ENCODE peak calls at places on chromosome 7, in six cellular contexts. Q, R, A, J, B and K are unnamed samples. For H3K4me1, the result is how much of the 10 kb centered on the place peaks cover.

GRCh38 chr7:87152897-87153641 is 816 bp downstream of the DMTF1 start:
- DNase-seq in B (peak), A (no peak), Q (peak), R (peak), J (no peak), K (peak)

GRCh38 chr7:47497367-47498096 is 84.4 kb downstream of the TNS3 start:
- DNase-seq in R (peak), Q (no peak), J (no peak), B (no peak), A (no peak), K (no peak)

GRCh38 chr7:123468303-123468702 is 66.1 kb downstream of the IQUB start:
- DNase-seq in J (no peak), A (no peak), B (no peak), R (no peak), Q (no peak), K (no peak)

GRCh38 chr7:9280088-9280487 is 846.7 kb downstream of the NXPH1 start:
- DNase-seq in A (no peak), R (no peak), J (no peak), Q (no peak), B (no peak), K (no peak)

GRCh38 chr7:15341811-15342210 is 220.0 kb downstream of the AGMO start:
- DNase-seq in Q (no peak), J (no peak), B (no peak), A (no peak), R (no peak), K (no peak)

GRCh38 chr7:27176962-27177794 is 3.1 kb upstream of the HOXA10 start:
- DNase-seq in R (peak), J (no peak), B (no peak), A (no peak), Q (no peak), K (no peak)

GRCh38 chr7:55109384-55110167 is 90.8 kb downstream of the EGFR start:
- DNase-seq in J (no peak), R (no peak), B (no peak), A (peak), Q (no peak), K (no peak)

GRCh38 chr7:1314021-1314907 is 81.6 kb downstream of the UNCX start:
- DNase-seq in B (no peak), Q (no peak), R (peak), A (no peak), J (no peak), K (no peak)

GRCh38 chr7:134594877-134595276 is 46.0 kb downstream of the AKR1B15 start:
- DNase-seq in R (no peak), B (no peak), J (no peak), A (no peak), Q (no peak), K (no peak)

GRCh38 chr7:117582219-117582704 is 102.4 kb downstream of the CFTR start:
- DNase-seq in A (peak), B (peak), J (peak), Q (peak), R (peak), K (no peak)

GRCh38 chr7:55509322-55509721 is 63.0 kb downstream of the VOPP1 start:
- DNase-seq in J (no peak), Q (no peak), B (no peak), R (no peak), A (peak), K (no peak)

GRCh38 chr7:158638001-158638400 is 50.4 kb upstream of the PTPRN2 start:
- DNase-seq in B (no peak), R (no peak), A (no peak), J (no peak), Q (no peak), K (no peak)

GRCh38 chr7:95144256-95144655 is 180.1 kb downstream of the PON1 start:
- DNase-seq in J (no peak), B (no peak), R (no peak), A (no peak), Q (no peak), K (no peak)

GRCh38 chr7:70585071-70585470 is 546.9 kb upstream of the GALNT17 start:
- DNase-seq in J (no peak), R (no peak), Q (no peak), A (no peak), B (no peak), K (no peak)

GRCh38 chr7:41005381-41005901 is 697.4 kb downstream of the INHBA start:
- DNase-seq in A (peak), Q (no peak), R (no peak), B (no peak), J (no peak), K (no peak)

GRCh38 chr7:111159426-111159825 is 68.5 kb downstream of the LRRN3 start:
- DNase-seq in B (no peak), Q (no peak), A (peak), R (no peak), J (no peak), K (no peak)

GRCh38 chr7:44749992-44750391 is 1.3 kb downstream of the ZMIZ2 start:
- DNase-seq in R (no peak), A (no peak), J (no peak), B (no peak), Q (no peak), K (no peak)

GRCh38 chr7:88638583-88638982 is 120.9 kb upstream of the ZNF804B start:
- DNase-seq in J (no peak), B (no peak), A (no peak), R (no peak), Q (no peak), K (no peak)

GRCh38 chr7:38907066-38907465 is 1.9 kb downstream of the VPS41 start:
- DNase-seq in R (no peak), A (no peak), Q (no peak), B (no peak), J (no peak), K (no peak)

GRCh38 chr7:140005754-140006503 is 56.8 kb downstream of the PARP12 start:
- DNase-seq in Q (no peak), R (peak), A (no peak), B (no peak), J (no peak), K (no peak)

GRCh38 chr7:24395512-24395911 is 111.5 kb downstream of the NPY start:
- DNase-seq in B (no peak), Q (no peak), R (no peak), J (no peak), A (no peak), K (no peak)

GRCh38 chr7:6403907-6404306 is 43.8 kb downstream of the DAGLB start:
- DNase-seq in B (no peak), R (peak), A (no peak), Q (no peak), J (no peak), K (no peak)

GRCh38 chr7:97145068-97145467 is 27.6 kb downstream of the SDHAF3 start:
- DNase-seq in B (no peak), Q (no peak), R (no peak), A (peak), J (no peak), K (no peak)

GRCh38 chr7:6056616-6057015 is 25.4 kb downstream of the ANKRD61 start:
- DNase-seq in J (no peak), R (no peak), A (no peak), B (no peak), Q (no peak), K (no peak)

DNA sequence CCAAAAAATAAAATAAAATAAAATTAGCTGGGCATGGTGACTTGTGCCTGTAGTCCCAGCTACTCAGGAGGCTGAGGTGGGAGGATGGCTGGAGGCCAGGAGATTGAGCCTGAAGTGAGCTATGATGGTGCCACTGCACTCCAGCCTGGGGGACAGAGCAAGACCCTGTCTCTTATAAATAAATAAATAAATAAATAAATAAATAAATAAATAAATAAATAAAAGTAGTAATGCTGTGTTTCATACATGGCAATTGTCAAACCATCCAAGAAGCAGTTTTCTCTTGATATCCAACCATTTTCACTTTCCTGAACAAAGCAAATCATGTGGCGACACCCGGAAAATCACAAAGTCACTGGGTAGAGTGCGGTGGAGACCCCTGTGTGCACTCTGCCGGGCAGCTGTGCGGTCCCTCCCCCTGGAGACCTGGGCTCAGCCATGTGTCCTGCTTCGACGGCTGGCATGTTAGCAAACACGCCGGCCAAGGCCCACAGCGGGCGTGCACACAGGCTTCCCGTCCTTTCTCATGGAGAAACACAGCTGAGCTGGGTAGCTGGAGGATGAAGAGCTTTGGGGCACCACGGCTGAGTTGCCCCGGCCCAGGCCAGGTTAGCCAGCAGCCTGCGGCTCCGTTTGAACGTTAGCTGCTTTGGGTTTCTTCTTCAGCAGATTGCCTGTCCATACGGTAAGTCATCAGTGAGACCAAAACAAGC is 22.3 kb upstream of the RNF32 start:
- DNase-seq in J (no peak), A (no peak), B (no peak), Q (no peak), R (no peak), K (no peak)
- H3K4me1 ChIP-seq in J (under half), A (under half), B (under half), Q (under half), R (under half), K (under half)

GRCh38 chr7:115359119-115359518 is 437.2 kb downstream of the MDFIC start:
- DNase-seq in B (no peak), Q (no peak), R (no peak), J (no peak), A (no peak), K (no peak)
- H3K27ac ChIP-seq in B (no peak), Q (no peak), R (no peak), J (no peak), A (no peak), K (no peak)

GRCh38 chr7:136046548-136046947 is 69.4 kb upstream of the MTPN start:
- DNase-seq in Q (no peak), J (no peak), B (no peak), R (no peak), A (no peak), K (no peak)
- H3K4me1 ChIP-seq in Q (under half), J (under half), B (under half), R (under half), A (under half), K (under half)

GRCh38 chr7:33550979-33551378 is 354.4 kb upstream of the BMPER start:
- DNase-seq in A (no peak), J (no peak), R (no peak), B (no peak), Q (no peak), K (no peak)

GRCh38 chr7:33550363-33550762 is 355.0 kb upstream of the BMPER start:
- DNase-seq in R (no peak), Q (no peak), A (no peak), B (no peak), J (no peak), K (no peak)

GRCh38 chr7:33547880-33548279 is 357.5 kb upstream of the BMPER start:
- DNase-seq in R (no peak), J (no peak), Q (no peak), B (no peak), A (peak), K (no peak)
- H3K27ac ChIP-seq in R (no peak), J (no peak), Q (no peak), B (no peak), A (no peak), K (no peak)

GRCh38 chr7:151498495-151498894 is 21.2 kb downstream of the RHEB start:
- DNase-seq in B (no peak), Q (no peak), R (no peak), A (no peak), J (no peak), K (no peak)
- H3K4me1 ChIP-seq in B (half or more), Q (under half), R (under half), A (under half), J (half or more), K (under half)

GRCh38 chr7:157565981-157566630 is 229.3 kb downstream of the DNAJB6 start:
- DNase-seq in J (no peak), A (no peak), R (peak), B (no peak), Q (no peak), K (no peak)

GRCh38 chr7:157565201-157565626 is 228.4 kb downstream of the DNAJB6 start:
- DNase-seq in A (peak), J (no peak), R (peak), B (no peak), Q (no peak), K (no peak)

GRCh38 chr7:157566631-157567006 is 229.8 kb downstream of the DNAJB6 start:
- DNase-seq in J (no peak), Q (no peak), B (no peak), A (no peak), R (peak), K (no peak)

GRCh38 chr7:157561816-157562410 is 225.1 kb downstream of the DNAJB6 start:
- DNase-seq in R (peak), J (no peak), B (no peak), A (no peak), Q (no peak), K (no peak)

DNA sequence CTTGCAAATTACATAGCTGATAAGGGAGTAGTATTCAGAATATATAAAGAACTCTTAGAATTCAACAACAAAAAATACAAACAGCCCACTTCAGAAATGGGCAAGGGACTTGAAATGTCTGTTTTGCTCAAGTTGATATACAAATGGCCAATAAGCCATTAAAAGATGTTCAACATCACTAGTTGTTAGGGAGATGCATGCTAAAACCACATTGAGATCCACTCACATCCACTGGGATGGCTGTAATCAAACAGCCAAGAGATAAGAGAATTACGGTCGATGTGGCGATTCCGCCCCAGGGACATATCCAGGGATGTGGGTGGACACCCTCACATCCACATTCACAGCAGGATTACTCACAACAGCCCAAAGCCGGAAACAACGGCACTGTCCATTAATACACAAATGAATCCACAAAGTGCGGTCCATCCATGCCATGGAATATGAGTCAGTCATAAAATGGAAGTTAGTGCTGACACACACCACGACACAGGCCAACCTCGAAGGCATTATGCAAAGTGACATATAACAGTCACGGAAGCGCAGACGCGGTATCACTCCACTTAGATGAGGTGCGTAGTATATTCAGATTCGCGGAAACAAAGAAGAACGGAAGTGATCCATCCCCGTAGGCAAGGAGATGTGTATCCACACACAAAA is 227.8 kb downstream of the DNAJB6 start:
- DNase-seq in A (peak), Q (no peak), R (peak), B (no peak), J (no peak), K (no peak)
- H3K27ac ChIP-seq in A (peak), Q (no peak), R (no peak), B (no peak), J (no peak), K (no peak)

GRCh38 chr7:155337946-155338631 is 40.4 kb downstream of the INSIG1 start:
- DNase-seq in Q (no peak), A (no peak), J (no peak), R (no peak), B (no peak), K (no peak)
- H3K4me1 ChIP-seq in Q (under half), A (under half), J (under half), R (under half), B (under half), K (under half)

GRCh38 chr7:93720106-93720505 is 145.6 kb upstream of the CALCR start:
- DNase-seq in Q (no peak), R (no peak), A (no peak), J (no peak), B (no peak), K (no peak)
- H3K27ac ChIP-seq in Q (no peak), R (no peak), A (no peak), J (no peak), B (no peak), K (no peak)

GRCh38 chr7:77566421-77566820 is 29.3 kb downstream of the PTPN12 start:
- DNase-seq in Q (no peak), R (no peak), B (no peak), A (no peak), J (no peak), K (no peak)
- H3K4me1 ChIP-seq in Q (under half), R (under half), B (under half), A (under half), J (under half), K (under half)